ENCODE peak calls at places on chromosomes 16 and 17, in six cellular contexts. T is suprapubic skin, D is fibroblast of lung, M is Panc1, J is NCI-H1092 treated with DMSO at 0.1 percent for 48 hours, W is tibial artery. A is an unnamed sample.

GRCh38 chr17:15385305-15385704 is 43.9 kb upstream of the TEKT3 start:
- DNase-seq in T (no peak), D (no peak), M (no peak), J (no peak), W (no peak), A (no peak)

GRCh38 chr17:79750650-79751545 is 20.2 kb downstream of the ENPP7 start:
- DNase-seq in T (no peak), D (no peak), M (no peak), J (no peak), W (no peak), A (no peak)

GRCh38 chr16:52496051-52496876 is 50.7 kb downstream of the TOX3 start:
- DNase-seq in T (no peak), D (no peak), M (no peak), J (peak), W (no peak), A (no peak)

GRCh38 chr17:16934836-16935235 is 37.1 kb downstream of the TNFRSF13B start:
- DNase-seq in T (peak), D (no peak), M (no peak), J (no peak), W (peak), A (peak)

GRCh38 chr16:68345958-68346635 is 35.3 kb downstream of the PRMT7 start:
- DNase-seq in T (no peak), D (no peak), M (no peak), J (no peak), W (no peak), A (no peak)

GRCh38 chr16:66874079-66874775 is 6.1 kb upstream of the PDP2 start:
- DNase-seq in T (no peak), D (peak), M (no peak), J (no peak), W (no peak), A (no peak)

GRCh38 chr16:27798241-27798640 is 248.3 kb downstream of the KATNIP start:
- DNase-seq in T (no peak), D (no peak), M (no peak), J (no peak), W (no peak), A (no peak)

GRCh38 chr17:62017912-62018311 is 47.2 kb downstream of the MED13 start:
- DNase-seq in T (no peak), D (peak), M (no peak), J (no peak), W (no peak), A (no peak)

GRCh38 chr17:46795379-46795952 is 23.0 kb downstream of the WNT3 start:
- DNase-seq in T (no peak), D (peak), M (no peak), J (no peak), W (no peak), A (no peak)

GRCh38 chr17:489758-490329 is 137.2 kb upstream of the RPH3AL start:
- DNase-seq in T (no peak), D (peak), M (peak), J (no peak), W (no peak), A (peak)